ENCODE peak calls at places on chromosomes 1 and 21, in six cellular contexts. N is mesendoderm; C is CD4-positive, CD25-positive, alpha-beta regulatory T cell; I is heart left ventricle; H is OCI-LY7; R is upper lobe of right lung. P is an unnamed sample. For H3K4me1, the result is how much of the 10 kb centered on the place peaks cover.

GRCh38 chr1:100360790-100361232 is 8.5 kb downstream of the CDC14A start:
- DNase-seq in N (peak), C (no peak), I (peak), H (no peak), R (no peak), P (no peak)

GRCh38 chr1:6904476-6905170 is 119.4 kb downstream of the CAMTA1 start:
- DNase-seq in N (no peak), C (no peak), I (no peak), H (no peak), R (no peak), P (no peak)

GRCh38 chr21:41964171-41964570 is 10.4 kb upstream of the C2CD2 start:
- DNase-seq in N (no peak), C (no peak), I (no peak), H (no peak), R (no peak), P (no peak)

GRCh38 chr1:43382027-43382771 is 7.4 kb downstream of the MED8 start:
- DNase-seq in N (no peak), C (no peak), I (no peak), H (no peak), R (no peak), P (no peak)

GRCh38 chr21:29771491-29772066 is 168.2 kb downstream of the GRIK1 start:
- DNase-seq in N (no peak), C (no peak), I (no peak), H (no peak), R (no peak), P (no peak)

GRCh38 chr1:50603274-50604271 is 180.3 kb upstream of the DMRTA2 start:
- DNase-seq in N (no peak), C (no peak), I (no peak), H (no peak), R (no peak), P (no peak)

GRCh38 chr1:200279810-200280411 is 129.9 kb downstream of the ZNF281 start:
- DNase-seq in N (peak), C (peak), I (no peak), H (peak), R (no peak), P (peak)

GRCh38 chr1:45325816-45326506 is 734 bp upstream of the HPDL start:
- DNase-seq in N (no peak), C (no peak), I (no peak), H (no peak), R (no peak), P (no peak)

GRCh38 chr1:183764981-183765380 is 39.9 kb upstream of the RGL1 start:
- DNase-seq in N (no peak), C (no peak), I (no peak), H (no peak), R (no peak), P (no peak)

GRCh38 chr1:59831529-59831928 is 16.8 kb downstream of the HOOK1 start:
- DNase-seq in N (peak), C (no peak), I (no peak), H (no peak), R (no peak), P (no peak)

GRCh38 chr1:55877440-55878232 is 662.5 kb upstream of the USP24 start:
- DNase-seq in N (no peak), C (no peak), I (no peak), H (no peak), R (no peak), P (no peak)

GRCh38 chr1:69139007-69139406 is 428.7 kb upstream of the LRRC7 start:
- DNase-seq in N (no peak), C (no peak), I (no peak), H (no peak), R (no peak), P (no peak)

GRCh38 chr1:223831755-223832636 is 13.8 kb downstream of the TP53BP2 start:
- DNase-seq in N (no peak), C (no peak), I (no peak), H (no peak), R (no peak), P (no peak)
- H3K4me1 ChIP-seq in N (under half), C (under half), I (under half), H (under half), R (half or more), P (under half)

GRCh38 chr1:116921937-116922336 is 12.2 kb downstream of the PTGFRN start:
- DNase-seq in N (no peak), C (no peak), I (no peak), H (no peak), R (no peak), P (no peak)
- H3K4me1 ChIP-seq in N (under half), C (under half), I (under half), H (under half), R (under half), P (under half)

GRCh38 chr1:54272772-54273091 is 72.8 kb downstream of the MRPL37 start:
- DNase-seq in N (peak), C (no peak), I (no peak), H (no peak), R (no peak), P (no peak)
- H3K4me1 ChIP-seq in N (under half), C (under half), I (half or more), H (under half), R (half or more), P (under half)

DNA sequence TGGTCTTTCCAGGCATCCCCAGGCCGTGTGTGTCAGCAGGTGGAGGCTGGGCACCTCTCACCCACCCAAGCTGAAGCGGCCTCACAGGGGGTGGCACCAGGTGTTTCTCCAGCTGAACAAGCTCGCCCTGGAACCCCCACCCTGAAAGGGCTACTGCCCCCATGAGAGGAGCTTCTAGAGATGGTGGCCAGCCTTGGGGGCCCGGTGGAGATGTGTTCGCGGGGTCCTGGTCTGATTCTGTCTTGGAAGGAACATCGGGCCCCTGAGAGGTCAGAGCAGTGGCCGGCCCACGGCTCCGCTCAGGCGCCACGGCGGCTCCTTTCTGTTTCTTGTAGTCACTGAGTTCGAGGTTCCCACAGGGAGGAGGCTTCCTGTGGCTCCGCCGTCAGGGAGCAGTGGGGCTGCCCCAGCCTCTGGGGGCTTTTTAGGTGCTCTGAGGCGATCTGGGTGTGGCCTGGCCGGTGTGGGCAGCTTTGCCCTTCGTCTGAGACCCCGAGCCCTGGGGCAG is 46.9 kb downstream of the SKI start:
- DNase-seq in N (no peak), C (no peak), I (no peak), H (no peak), R (no peak), P (no peak)
- H3K4me1 ChIP-seq in N (under half), C (half or more), I (half or more), H (under half), R (half or more), P (under half)

DNA sequence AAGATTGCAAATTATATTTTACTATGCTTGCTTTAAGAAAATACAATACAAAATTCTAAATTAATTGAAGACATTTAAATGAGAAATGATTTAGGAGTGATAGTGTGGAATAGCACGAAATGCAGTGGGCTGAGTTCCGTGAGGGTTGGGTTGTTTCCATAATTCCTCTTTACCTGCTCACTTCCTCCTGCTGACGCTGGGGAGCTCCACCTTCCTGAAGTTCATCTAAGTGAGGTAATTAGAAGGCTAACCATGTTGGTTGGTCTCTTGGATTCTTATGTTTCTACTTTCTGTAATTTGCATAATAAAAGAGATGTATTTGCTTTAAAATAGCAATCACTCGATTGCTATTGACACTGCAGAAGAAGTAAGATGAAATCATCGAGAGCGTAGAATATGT is 4.7 kb downstream of the OR14I1 start:
- DNase-seq in N (no peak), C (no peak), I (no peak), H (no peak), R (no peak), P (no peak)
- H3K4me1 ChIP-seq in N (under half), C (under half), I (under half), H (under half), R (under half), P (under half)

DNA sequence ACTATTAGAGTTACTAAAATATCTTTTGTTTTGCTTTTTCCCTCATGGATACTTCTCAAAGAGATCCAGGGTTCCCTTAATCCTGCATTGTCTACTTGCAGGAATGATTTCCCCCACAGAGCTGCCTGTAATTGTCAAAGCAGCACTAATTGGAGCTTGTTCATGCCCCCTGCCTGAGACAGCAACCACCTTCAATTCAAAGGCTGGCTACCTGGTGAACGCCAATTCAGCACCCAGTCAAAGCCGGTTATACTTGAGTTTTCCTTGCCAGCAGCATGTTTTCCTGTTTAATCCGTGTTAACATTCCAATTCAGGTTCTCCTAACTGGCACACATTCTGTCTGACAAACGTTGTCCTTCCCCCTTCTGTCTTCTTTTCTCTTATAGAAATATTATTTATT is 382.9 kb downstream of the NTNG1 start:
- DNase-seq in N (peak), C (no peak), I (no peak), H (no peak), R (no peak), P (no peak)
- H3K4me1 ChIP-seq in N (under half), C (under half), I (under half), H (under half), R (under half), P (under half)

DNA sequence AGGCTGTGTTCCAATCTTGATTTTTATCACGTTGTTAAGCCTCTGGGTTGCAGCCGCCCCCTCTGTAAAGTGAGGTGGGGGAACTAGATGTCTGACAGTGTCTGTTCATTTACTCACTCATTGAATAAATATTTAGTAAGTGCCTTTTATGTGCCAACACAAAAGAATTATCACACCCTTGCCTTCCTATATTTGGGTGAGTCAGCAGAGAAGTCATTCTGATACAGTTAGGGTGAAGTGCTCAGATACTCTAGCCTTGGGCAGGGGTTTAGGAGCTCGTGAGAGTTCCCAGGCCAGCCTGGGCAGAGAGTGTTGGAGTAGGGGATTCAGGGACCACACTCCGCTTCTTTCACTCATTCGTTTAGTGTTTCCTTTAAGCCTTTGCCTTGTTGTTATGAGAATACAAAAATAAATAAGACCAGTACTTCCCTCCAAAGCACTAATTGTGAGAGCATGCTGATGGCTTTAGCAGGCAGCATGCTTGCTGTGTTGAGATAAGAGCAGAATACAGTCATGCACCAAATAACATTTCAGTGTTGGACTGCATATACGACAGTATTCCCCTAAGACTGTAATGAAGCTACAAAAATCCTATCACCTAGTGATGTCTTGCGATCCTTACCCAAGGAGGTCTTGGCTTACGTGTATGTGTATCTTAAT is 83.9 kb downstream of the DYRK1A start:
- DNase-seq in N (no peak), C (no peak), I (no peak), H (no peak), R (no peak), P (no peak)
- H3K4me1 ChIP-seq in N (under half), C (under half), I (half or more), H (under half), R (under half), P (under half)

GRCh38 chr1:39268906-39269305 is 64.4 kb downstream of the MACF1 start:
- DNase-seq in N (peak), C (no peak), I (no peak), H (no peak), R (no peak), P (no peak)
- H3K4me1 ChIP-seq in N (under half), C (half or more), I (under half), H (half or more), R (half or more), P (under half)

GRCh38 chr1:245805503-245805902 is 650.7 kb downstream of the KIF26B start:
- DNase-seq in N (no peak), C (no peak), I (no peak), H (no peak), R (no peak), P (no peak)

GRCh38 chr1:245803666-245804037 is 648.9 kb downstream of the KIF26B start:
- DNase-seq in N (no peak), C (no peak), I (no peak), H (no peak), R (no peak), P (no peak)

GRCh38 chr1:245800901-245801605 is 646.3 kb downstream of the KIF26B start:
- DNase-seq in N (no peak), C (no peak), I (no peak), H (no peak), R (no peak), P (no peak)

GRCh38 chr1:245804696-245805095 is 649.9 kb downstream of the KIF26B start:
- DNase-seq in N (no peak), C (no peak), I (no peak), H (no peak), R (no peak), P (no peak)

GRCh38 chr1:245802941-245803665 is 648.3 kb downstream of the KIF26B start:
- DNase-seq in N (no peak), C (no peak), I (no peak), H (peak), R (no peak), P (no peak)
- H3K4me1 ChIP-seq in N (under half), C (under half), I (under half), H (under half), R (under half), P (under half)